ENCODE peak calls at places on chromosome 9, in six cellular contexts. One of them, this sample, is unnamed. For H3K27me3 and H3K36me3, the result is how much of the 10 kb centered on the place peaks cover.

GRCh38 chr9:133227242-133227860 is 18.3 kb upstream of the OBP2B start:
- DNase-seq in heart right ventricle: no peak
- DNase-seq in Peyer's patch: peak
- DNase-seq in aorta: peak
- DNase-seq in mesenchymal stem cell: no peak
- DNase-seq in breast epithelium: no peak
- DNase-seq in this sample: no peak

GRCh38 chr9:69443178-69443577 is 118.2 kb downstream of the ENTREP1 start:
- DNase-seq in breast epithelium: no peak
- DNase-seq in Peyer's patch: no peak
- DNase-seq in heart right ventricle: no peak
- DNase-seq in aorta: no peak
- DNase-seq in mesenchymal stem cell: no peak
- DNase-seq in this sample: no peak

GRCh38 chr9:98707158-98708102 is 1.3 kb downstream of the GABBR2 start:
- DNase-seq in aorta: peak
- DNase-seq in breast epithelium: no peak
- DNase-seq in mesenchymal stem cell: peak
- DNase-seq in Peyer's patch: no peak
- DNase-seq in heart right ventricle: peak
- DNase-seq in this sample: peak

GRCh38 chr9:90965911-90966290 is 164.3 kb downstream of the SYK start:
- DNase-seq in Peyer's patch: no peak
- DNase-seq in mesenchymal stem cell: no peak
- DNase-seq in aorta: no peak
- DNase-seq in heart right ventricle: no peak
- DNase-seq in breast epithelium: no peak
- DNase-seq in this sample: no peak

GRCh38 chr9:90907790-90908189 is 106.2 kb downstream of the SYK start:
- DNase-seq in aorta: no peak
- DNase-seq in breast epithelium: no peak
- DNase-seq in mesenchymal stem cell: no peak
- DNase-seq in heart right ventricle: no peak
- DNase-seq in Peyer's patch: no peak
- DNase-seq in this sample: no peak

GRCh38 chr9:99948896-99949295 is 42.4 kb downstream of the STX17 start:
- DNase-seq in breast epithelium: no peak
- DNase-seq in mesenchymal stem cell: no peak
- DNase-seq in aorta: no peak
- DNase-seq in heart right ventricle: peak
- DNase-seq in Peyer's patch: no peak
- DNase-seq in this sample: peak

GRCh38 chr9:5872496-5872895 is 18.2 kb upstream of the MLANA start:
- DNase-seq in mesenchymal stem cell: no peak
- DNase-seq in breast epithelium: no peak
- DNase-seq in heart right ventricle: no peak
- DNase-seq in Peyer's patch: no peak
- DNase-seq in aorta: no peak
- DNase-seq in this sample: no peak

GRCh38 chr9:129726322-129727160 is 26.3 kb downstream of the PTGES start:
- DNase-seq in mesenchymal stem cell: peak
- DNase-seq in Peyer's patch: peak
- DNase-seq in breast epithelium: peak
- DNase-seq in aorta: peak
- DNase-seq in heart right ventricle: peak
- DNase-seq in this sample: peak

GRCh38 chr9:129704797-129705196 is 39.4 kb downstream of the PRRX2 start:
- DNase-seq in aorta: no peak
- DNase-seq in breast epithelium: no peak
- DNase-seq in Peyer's patch: no peak
- DNase-seq in heart right ventricle: no peak
- DNase-seq in mesenchymal stem cell: no peak
- DNase-seq in this sample: peak

GRCh38 chr9:36874921-36875320 is 159.1 kb downstream of the PAX5 start:
- DNase-seq in heart right ventricle: no peak
- DNase-seq in aorta: peak
- DNase-seq in Peyer's patch: peak
- DNase-seq in mesenchymal stem cell: peak
- DNase-seq in breast epithelium: no peak
- DNase-seq in this sample: peak

GRCh38 chr9:91408475-91408874 is 15.2 kb downstream of the NFIL3 start:
- DNase-seq in Peyer's patch: no peak
- DNase-seq in heart right ventricle: no peak
- DNase-seq in aorta: no peak
- DNase-seq in breast epithelium: no peak
- DNase-seq in mesenchymal stem cell: peak
- DNase-seq in this sample: no peak

GRCh38 chr9:101848485-101848919 is 110.1 kb upstream of the GRIN3A start:
- DNase-seq in Peyer's patch: no peak
- DNase-seq in aorta: no peak
- DNase-seq in mesenchymal stem cell: no peak
- DNase-seq in heart right ventricle: no peak
- DNase-seq in breast epithelium: no peak
- DNase-seq in this sample: peak

GRCh38 chr9:89919171-89919681 is 314.4 kb downstream of the GADD45G start:
- DNase-seq in mesenchymal stem cell: no peak
- DNase-seq in heart right ventricle: peak
- DNase-seq in Peyer's patch: no peak
- DNase-seq in aorta: no peak
- DNase-seq in breast epithelium: no peak
- DNase-seq in this sample: no peak

GRCh38 chr9:114779352-114779845 is 26.4 kb downstream of the TNFSF15 start:
- DNase-seq in breast epithelium: peak
- DNase-seq in heart right ventricle: peak
- DNase-seq in mesenchymal stem cell: no peak
- DNase-seq in aorta: peak
- DNase-seq in Peyer's patch: peak
- DNase-seq in this sample: no peak

GRCh38 chr9:129513856-129514496 is 106.9 kb downstream of the C9orf50 start:
- DNase-seq in mesenchymal stem cell: no peak
- DNase-seq in breast epithelium: no peak
- DNase-seq in Peyer's patch: no peak
- DNase-seq in heart right ventricle: no peak
- DNase-seq in aorta: peak
- DNase-seq in this sample: no peak

GRCh38 chr9:130448035-130448624 is 3.4 kb downstream of the ASS1 start:
- DNase-seq in heart right ventricle: no peak
- DNase-seq in mesenchymal stem cell: peak
- DNase-seq in breast epithelium: no peak
- DNase-seq in aorta: no peak
- DNase-seq in Peyer's patch: no peak
- DNase-seq in this sample: peak

GRCh38 chr9:77435272-77435671 is 212.8 kb downstream of the GNA14 start:
- DNase-seq in breast epithelium: no peak
- DNase-seq in aorta: no peak
- DNase-seq in Peyer's patch: no peak
- DNase-seq in mesenchymal stem cell: no peak
- DNase-seq in heart right ventricle: no peak
- DNase-seq in this sample: no peak

GRCh38 chr9:105114956-105115728 is 129.3 kb upstream of the SLC44A1 start:
- DNase-seq in heart right ventricle: peak
- DNase-seq in Peyer's patch: no peak
- DNase-seq in breast epithelium: no peak
- DNase-seq in aorta: no peak
- DNase-seq in mesenchymal stem cell: peak
- DNase-seq in this sample: no peak

GRCh38 chr9:78032599-78033457 is 1.2 kb upstream of the GNAQ start:
- DNase-seq in breast epithelium: no peak
- DNase-seq in aorta: no peak
- DNase-seq in mesenchymal stem cell: no peak
- DNase-seq in heart right ventricle: no peak
- DNase-seq in Peyer's patch: no peak
- DNase-seq in this sample: no peak

GRCh38 chr9:38106488-38106887 is 37.5 kb upstream of the SHB start:
- DNase-seq in heart right ventricle: no peak
- DNase-seq in Peyer's patch: no peak
- DNase-seq in aorta: no peak
- DNase-seq in breast epithelium: no peak
- DNase-seq in mesenchymal stem cell: no peak
- DNase-seq in this sample: no peak

GRCh38 chr9:33320568-33321261 is 30.4 kb downstream of the NFX1 start:
- DNase-seq in breast epithelium: no peak
- DNase-seq in Peyer's patch: no peak
- DNase-seq in heart right ventricle: no peak
- DNase-seq in mesenchymal stem cell: peak
- DNase-seq in aorta: no peak
- DNase-seq in this sample: peak

GRCh38 chr9:134299883-134300282 is 26.4 kb upstream of the RXRA start:
- DNase-seq in Peyer's patch: no peak
- DNase-seq in mesenchymal stem cell: no peak
- DNase-seq in aorta: peak
- DNase-seq in heart right ventricle: no peak
- DNase-seq in breast epithelium: peak
- DNase-seq in this sample: no peak
- H3K27me3 ChIP-seq in Peyer's patch: under half
- H3K27me3 ChIP-seq in mesenchymal stem cell: under half
- H3K27me3 ChIP-seq in aorta: under half
- H3K27me3 ChIP-seq in heart right ventricle: under half
- H3K27me3 ChIP-seq in breast epithelium: under half
- H3K27me3 ChIP-seq in this sample: under half

GRCh38 chr9:79470957-79471356 is 100.8 kb upstream of the TLE4 start:
- DNase-seq in aorta: no peak
- DNase-seq in breast epithelium: no peak
- DNase-seq in mesenchymal stem cell: no peak
- DNase-seq in heart right ventricle: no peak
- DNase-seq in Peyer's patch: no peak
- DNase-seq in this sample: peak
- H3K36me3 ChIP-seq in aorta: under half
- H3K36me3 ChIP-seq in breast epithelium: under half
- H3K36me3 ChIP-seq in mesenchymal stem cell: under half
- H3K36me3 ChIP-seq in heart right ventricle: under half
- H3K36me3 ChIP-seq in Peyer's patch: under half
- H3K36me3 ChIP-seq in this sample: under half

DNA sequence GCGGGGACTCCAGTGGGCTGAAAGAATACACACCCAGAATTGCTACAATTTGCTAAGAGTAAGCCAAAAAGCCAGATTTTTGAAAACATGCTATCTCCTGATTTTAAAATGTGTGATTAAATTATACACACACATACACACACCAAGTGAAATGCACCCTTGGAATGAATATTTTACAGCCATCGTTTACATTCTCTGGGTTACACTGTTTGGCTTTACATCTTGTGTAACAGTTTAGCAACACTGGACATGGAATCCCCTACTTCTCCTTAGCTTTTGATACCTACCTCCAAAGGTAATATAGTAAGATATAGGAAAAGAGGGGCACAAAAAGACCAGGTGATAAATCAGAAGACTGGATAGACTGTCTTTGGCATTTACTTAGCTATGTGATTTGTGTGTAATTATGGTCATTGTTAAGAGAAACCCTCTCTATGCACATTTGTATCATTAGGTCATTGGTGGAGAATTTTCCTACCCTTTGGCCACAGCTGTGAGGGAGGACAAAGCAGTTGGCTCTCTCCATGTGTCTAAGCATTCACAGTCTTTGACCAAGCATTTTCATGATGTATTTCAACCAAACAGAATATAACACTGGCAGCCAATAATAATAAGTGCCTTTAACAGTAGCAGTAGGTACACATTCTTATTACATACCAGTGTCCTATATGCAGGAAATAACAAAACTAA is 7.6 kb downstream of the SVEP1 start:
- DNase-seq in heart right ventricle: no peak
- DNase-seq in Peyer's patch: no peak
- DNase-seq in aorta: no peak
- DNase-seq in mesenchymal stem cell: peak
- DNase-seq in breast epithelium: no peak
- DNase-seq in this sample: no peak
- H3K27me3 ChIP-seq in heart right ventricle: under half
- H3K27me3 ChIP-seq in Peyer's patch: under half
- H3K27me3 ChIP-seq in aorta: under half
- H3K27me3 ChIP-seq in mesenchymal stem cell: under half
- H3K27me3 ChIP-seq in breast epithelium: under half
- H3K27me3 ChIP-seq in this sample: under half

DNA sequence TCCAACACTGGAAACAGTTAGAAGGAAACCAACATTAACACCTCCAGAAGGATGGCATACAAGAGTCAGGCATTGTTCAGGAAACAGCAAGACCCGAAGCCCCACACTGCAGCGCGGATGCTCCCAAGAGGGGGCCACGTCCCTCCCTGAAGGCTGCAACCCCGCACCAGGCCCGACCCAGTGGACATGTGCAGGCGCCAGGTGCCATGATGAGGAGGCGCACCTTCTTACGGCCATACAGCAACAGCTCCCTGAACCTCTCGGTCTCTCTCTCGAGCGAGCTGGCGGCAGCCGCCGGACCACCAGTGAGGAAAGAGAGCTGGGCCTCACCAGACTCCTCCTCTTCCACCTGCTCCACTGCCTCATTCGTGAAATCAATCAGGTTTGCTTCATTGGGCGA is 20.2 kb downstream of the SEC16A start:
- DNase-seq in heart right ventricle: no peak
- DNase-seq in aorta: no peak
- DNase-seq in mesenchymal stem cell: no peak
- DNase-seq in Peyer's patch: no peak
- DNase-seq in breast epithelium: no peak
- DNase-seq in this sample: no peak
- H3K36me3 ChIP-seq in heart right ventricle: half or more
- H3K36me3 ChIP-seq in aorta: under half
- H3K36me3 ChIP-seq in mesenchymal stem cell: half or more
- H3K36me3 ChIP-seq in Peyer's patch: under half
- H3K36me3 ChIP-seq in breast epithelium: under half
- H3K36me3 ChIP-seq in this sample: half or more

DNA sequence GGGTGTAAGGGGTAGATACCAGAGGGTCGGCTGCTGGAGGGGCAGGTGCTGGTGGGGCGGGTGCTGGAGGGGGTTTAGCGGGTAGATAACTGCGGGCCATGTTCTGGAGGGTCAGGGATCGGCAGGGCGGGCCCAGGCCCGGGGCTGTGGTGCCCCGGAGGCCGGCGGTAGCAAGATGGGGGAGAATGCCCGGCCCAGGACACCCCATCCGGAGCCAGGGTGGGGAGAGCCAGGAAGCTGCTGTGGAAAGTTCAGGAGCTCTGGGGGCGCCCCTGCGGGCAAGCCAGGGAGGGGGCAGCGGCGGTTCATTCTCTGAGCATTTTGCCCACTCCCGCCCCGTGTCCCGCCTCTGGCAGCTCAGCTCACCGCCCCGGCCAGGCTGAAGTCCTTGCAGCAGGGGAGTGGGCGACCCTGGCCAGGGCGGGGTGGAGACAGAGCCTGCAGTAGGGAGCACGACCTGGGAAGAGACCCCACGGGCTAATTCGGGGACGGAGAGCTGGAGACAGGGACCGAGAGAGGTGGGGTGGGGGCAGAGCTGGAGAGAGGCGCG is 538 bp downstream of the PRRT1B start:
- DNase-seq in mesenchymal stem cell: no peak
- DNase-seq in Peyer's patch: no peak
- DNase-seq in aorta: no peak
- DNase-seq in heart right ventricle: no peak
- DNase-seq in breast epithelium: no peak
- DNase-seq in this sample: no peak
- H3K27me3 ChIP-seq in mesenchymal stem cell: half or more
- H3K27me3 ChIP-seq in Peyer's patch: under half
- H3K27me3 ChIP-seq in aorta: under half
- H3K27me3 ChIP-seq in heart right ventricle: half or more
- H3K27me3 ChIP-seq in breast epithelium: under half
- H3K27me3 ChIP-seq in this sample: under half

DNA sequence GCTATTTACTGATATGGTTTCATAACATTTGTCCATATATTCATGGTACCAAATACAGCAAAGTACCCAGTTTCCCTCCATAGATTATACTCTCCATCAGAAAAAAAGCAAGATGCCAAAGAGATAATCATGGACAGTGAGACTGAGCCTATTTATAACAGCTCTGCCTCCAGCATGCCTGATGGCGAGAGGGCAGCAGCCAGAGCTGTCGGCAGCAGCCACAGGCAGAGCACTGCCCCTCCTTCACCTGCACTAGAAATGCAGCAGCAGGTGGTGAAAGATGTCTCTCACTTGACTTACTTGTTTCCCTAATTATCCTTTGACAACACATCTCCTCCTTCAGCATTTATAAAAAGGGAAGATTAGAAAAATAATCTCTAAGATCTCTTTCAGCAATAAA is 32.4 kb downstream of the CTNNAL1 start:
- DNase-seq in breast epithelium: no peak
- DNase-seq in Peyer's patch: no peak
- DNase-seq in mesenchymal stem cell: no peak
- DNase-seq in aorta: no peak
- DNase-seq in heart right ventricle: no peak
- DNase-seq in this sample: no peak
- H3K36me3 ChIP-seq in breast epithelium: under half
- H3K36me3 ChIP-seq in Peyer's patch: under half
- H3K36me3 ChIP-seq in mesenchymal stem cell: half or more
- H3K36me3 ChIP-seq in aorta: under half
- H3K36me3 ChIP-seq in heart right ventricle: under half
- H3K36me3 ChIP-seq in this sample: under half

This sample was measured in A673.